ENCODE peak calls at places on chromosomes 12 and 14, in nine cellular contexts. One of them, this sample, is unnamed.

GRCh38 chr14:57714487-57714899 is 151.4 kb downstream of the SLC35F4 start:
- DNase-seq in colonic mucosa: no peak
- DNase-seq in GM23248: no peak
- DNase-seq in transverse colon: no peak
- DNase-seq in right lobe of liver: no peak
- DNase-seq in fibroblast of lung: no peak
- DNase-seq in trophoblast cell: peak; percentile 31
- DNase-seq in cardiac muscle cell: no peak
- DNase-seq in SJSA1: peak; percentile 1
- DNase-seq in this sample: no peak

GRCh38 chr14:50007123-50007903 is 109.1 kb downstream of the VCPKMT start:
- DNase-seq in colonic mucosa: peak; percentile 87
- DNase-seq in GM23248: no peak
- DNase-seq in transverse colon: peak; percentile 83
- DNase-seq in right lobe of liver: no peak
- DNase-seq in fibroblast of lung: no peak
- DNase-seq in trophoblast cell: peak; percentile 92
- DNase-seq in cardiac muscle cell: no peak
- DNase-seq in SJSA1: no peak
- DNase-seq in this sample: no peak

GRCh38 chr12:132776816-132777568 is 15.4 kb upstream of the ANKLE2 start:
- DNase-seq in colonic mucosa: no peak
- DNase-seq in GM23248: no peak
- DNase-seq in transverse colon: no peak
- DNase-seq in right lobe of liver: no peak
- DNase-seq in fibroblast of lung: peak; percentile 42
- DNase-seq in trophoblast cell: no peak
- DNase-seq in cardiac muscle cell: peak; percentile 90
- DNase-seq in SJSA1: no peak
- DNase-seq in this sample: peak; percentile 92

GRCh38 chr12:68772714-68773113 is 26.7 kb downstream of the SLC35E3 start:
- DNase-seq in colonic mucosa: no peak
- DNase-seq in GM23248: no peak
- DNase-seq in transverse colon: peak; percentile 13
- DNase-seq in right lobe of liver: peak; percentile 16
- DNase-seq in fibroblast of lung: no peak
- DNase-seq in trophoblast cell: no peak
- DNase-seq in cardiac muscle cell: no peak
- DNase-seq in SJSA1: peak; percentile 76
- DNase-seq in this sample: no peak

GRCh38 chr14:52553002-52553670 is 500 bp downstream of the GPR137C start:
- DNase-seq in colonic mucosa: peak; percentile 35
- DNase-seq in GM23248: peak; percentile 70
- DNase-seq in transverse colon: peak; percentile 35
- DNase-seq in right lobe of liver: peak; percentile 59
- DNase-seq in fibroblast of lung: peak; percentile 16
- DNase-seq in trophoblast cell: peak; percentile 65
- DNase-seq in cardiac muscle cell: peak; percentile 16
- DNase-seq in SJSA1: peak; percentile 34
- DNase-seq in this sample: peak; percentile 65

GRCh38 chr12:39127401-39127800 is 222.0 kb upstream of the CPNE8 start:
- DNase-seq in colonic mucosa: peak; percentile 43
- DNase-seq in GM23248: peak; percentile 36
- DNase-seq in transverse colon: peak; percentile 15
- DNase-seq in right lobe of liver: no peak
- DNase-seq in fibroblast of lung: peak; percentile 83
- DNase-seq in trophoblast cell: peak; percentile 70
- DNase-seq in cardiac muscle cell: peak; percentile 43
- DNase-seq in SJSA1: no peak
- DNase-seq in this sample: peak; percentile 77

GRCh38 chr14:92577321-92577742 is 63.8 kb downstream of the RIN3 start:
- DNase-seq in colonic mucosa: no peak
- DNase-seq in GM23248: no peak
- DNase-seq in transverse colon: no peak
- DNase-seq in right lobe of liver: no peak
- DNase-seq in fibroblast of lung: no peak
- DNase-seq in trophoblast cell: no peak
- DNase-seq in cardiac muscle cell: no peak
- DNase-seq in SJSA1: no peak
- DNase-seq in this sample: no peak

GRCh38 chr12:25725874-25726273 is 172.8 kb upstream of the LMNTD1 start:
- DNase-seq in colonic mucosa: no peak
- DNase-seq in GM23248: peak; percentile 86
- DNase-seq in transverse colon: no peak
- DNase-seq in right lobe of liver: no peak
- DNase-seq in fibroblast of lung: peak; percentile 57
- DNase-seq in trophoblast cell: peak; percentile 48
- DNase-seq in cardiac muscle cell: peak; percentile 86
- DNase-seq in SJSA1: no peak
- DNase-seq in this sample: no peak

GRCh38 chr12:13843841-13844240 is 137.6 kb downstream of the GRIN2B start:
- DNase-seq in colonic mucosa: no peak
- DNase-seq in GM23248: no peak
- DNase-seq in transverse colon: no peak
- DNase-seq in right lobe of liver: no peak
- DNase-seq in fibroblast of lung: no peak
- DNase-seq in trophoblast cell: no peak
- DNase-seq in cardiac muscle cell: no peak
- DNase-seq in SJSA1: no peak
- DNase-seq in this sample: no peak

GRCh38 chr14:104277416-104278213 is 139.2 kb downstream of the KIF26A start:
- DNase-seq in colonic mucosa: no peak
- DNase-seq in GM23248: no peak
- DNase-seq in transverse colon: peak; percentile 4
- DNase-seq in right lobe of liver: no peak
- DNase-seq in fibroblast of lung: no peak
- DNase-seq in trophoblast cell: no peak
- DNase-seq in cardiac muscle cell: no peak
- DNase-seq in SJSA1: no peak
- DNase-seq in this sample: peak; percentile 53

GRCh38 chr12:124545508-124546418 is 21.6 kb downstream of the NCOR2 start:
- DNase-seq in colonic mucosa: no peak
- DNase-seq in GM23248: peak; percentile 51
- DNase-seq in transverse colon: peak; percentile 64
- DNase-seq in right lobe of liver: no peak
- DNase-seq in fibroblast of lung: peak; percentile 92
- DNase-seq in trophoblast cell: peak; percentile 34
- DNase-seq in cardiac muscle cell: no peak
- DNase-seq in SJSA1: peak; percentile 51
- DNase-seq in this sample: peak; percentile 98

GRCh38 chr12:91633734-91634357 is 451.2 kb upstream of the DCN start:
- DNase-seq in colonic mucosa: no peak
- DNase-seq in GM23248: no peak
- DNase-seq in transverse colon: no peak
- DNase-seq in right lobe of liver: no peak
- DNase-seq in fibroblast of lung: no peak
- DNase-seq in trophoblast cell: peak; percentile 83
- DNase-seq in cardiac muscle cell: no peak
- DNase-seq in SJSA1: no peak
- DNase-seq in this sample: no peak

GRCh38 chr12:57590536-57590891 is 478 bp upstream of the PIP4K2C start:
- DNase-seq in colonic mucosa: no peak
- DNase-seq in GM23248: no peak
- DNase-seq in transverse colon: no peak
- DNase-seq in right lobe of liver: no peak
- DNase-seq in fibroblast of lung: no peak
- DNase-seq in trophoblast cell: no peak
- DNase-seq in cardiac muscle cell: no peak
- DNase-seq in SJSA1: no peak
- DNase-seq in this sample: no peak

GRCh38 chr12:38102197-38102596 is 214.4 kb upstream of the ALG10B start:
- DNase-seq in colonic mucosa: no peak
- DNase-seq in GM23248: no peak
- DNase-seq in transverse colon: no peak
- DNase-seq in right lobe of liver: no peak
- DNase-seq in fibroblast of lung: no peak
- DNase-seq in trophoblast cell: peak; percentile 54
- DNase-seq in cardiac muscle cell: no peak
- DNase-seq in SJSA1: no peak
- DNase-seq in this sample: no peak

GRCh38 chr12:122917508-122918227 is 21.7 kb upstream of the VPS37B start:
- DNase-seq in colonic mucosa: peak; percentile 77
- DNase-seq in GM23248: peak; percentile 66
- DNase-seq in transverse colon: peak; percentile 77
- DNase-seq in right lobe of liver: peak; percentile 93
- DNase-seq in fibroblast of lung: peak; percentile 72
- DNase-seq in trophoblast cell: peak; percentile 100
- DNase-seq in cardiac muscle cell: peak; percentile 86
- DNase-seq in SJSA1: no peak
- DNase-seq in this sample: no peak

GRCh38 chr12:81329088-81329487 is 251.2 kb downstream of the ACSS3 start:
- DNase-seq in colonic mucosa: no peak
- DNase-seq in GM23248: peak; percentile 38
- DNase-seq in transverse colon: no peak
- DNase-seq in right lobe of liver: no peak
- DNase-seq in fibroblast of lung: peak; percentile 14
- DNase-seq in trophoblast cell: peak; percentile 15
- DNase-seq in cardiac muscle cell: peak; percentile 6
- DNase-seq in SJSA1: peak; percentile 1
- DNase-seq in this sample: no peak

GRCh38 chr12:990308-990648 is 745 bp upstream of the ERC1 start:
- DNase-seq in colonic mucosa: peak; percentile 62
- DNase-seq in GM23248: peak; percentile 88
- DNase-seq in transverse colon: peak; percentile 72
- DNase-seq in right lobe of liver: peak; percentile 79
- DNase-seq in fibroblast of lung: peak; percentile 73
- DNase-seq in trophoblast cell: peak; percentile 63
- DNase-seq in cardiac muscle cell: peak; percentile 70
- DNase-seq in SJSA1: no peak
- DNase-seq in this sample: peak; percentile 88

GRCh38 chr12:99067171-99067785 is 422.2 kb downstream of the APAF1 start:
- DNase-seq in colonic mucosa: no peak
- DNase-seq in GM23248: no peak
- DNase-seq in transverse colon: no peak
- DNase-seq in right lobe of liver: peak; percentile 56
- DNase-seq in fibroblast of lung: no peak
- DNase-seq in trophoblast cell: peak; percentile 11
- DNase-seq in cardiac muscle cell: no peak
- DNase-seq in SJSA1: no peak
- DNase-seq in this sample: no peak

GRCh38 chr12:96425321-96425720 is 25.1 kb upstream of the CDK17 start:
- DNase-seq in colonic mucosa: no peak
- DNase-seq in GM23248: peak; percentile 90
- DNase-seq in transverse colon: no peak
- DNase-seq in right lobe of liver: no peak
- DNase-seq in fibroblast of lung: peak; percentile 95
- DNase-seq in trophoblast cell: peak; percentile 36
- DNase-seq in cardiac muscle cell: peak; percentile 81
- DNase-seq in SJSA1: peak; percentile 25
- DNase-seq in this sample: peak; percentile 58

GRCh38 chr12:80230068-80230467 is 130.7 kb downstream of the OTOGL start:
- DNase-seq in colonic mucosa: no peak
- DNase-seq in GM23248: no peak
- DNase-seq in transverse colon: no peak
- DNase-seq in right lobe of liver: no peak
- DNase-seq in fibroblast of lung: peak; percentile 47
- DNase-seq in trophoblast cell: no peak
- DNase-seq in cardiac muscle cell: no peak
- DNase-seq in SJSA1: no peak
- DNase-seq in this sample: no peak

DNA sequence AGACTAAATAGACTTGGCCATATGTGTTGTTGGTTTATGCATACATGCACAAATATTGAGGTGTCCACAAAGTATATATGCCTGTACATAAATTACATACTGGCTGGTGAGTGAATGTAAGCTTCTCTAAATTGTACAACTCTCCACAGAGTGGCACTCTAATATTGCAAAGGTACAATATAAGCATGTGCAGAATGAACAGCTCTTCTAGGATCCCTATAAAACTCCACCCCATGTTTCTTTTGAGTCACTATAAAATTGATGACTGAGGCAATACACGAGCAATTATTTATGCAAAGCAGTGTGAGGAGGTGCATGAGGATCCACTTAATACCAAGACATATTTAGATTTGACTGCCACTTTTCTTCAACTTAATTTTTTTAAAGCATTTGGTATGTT is 172.2 kb downstream of the NAV3 start:
- DNase-seq in colonic mucosa: no peak
- DNase-seq in GM23248: peak; percentile 20
- DNase-seq in transverse colon: no peak
- DNase-seq in right lobe of liver: no peak
- DNase-seq in fibroblast of lung: no peak
- DNase-seq in trophoblast cell: no peak
- DNase-seq in cardiac muscle cell: peak; percentile 63
- DNase-seq in SJSA1: no peak
- DNase-seq in this sample: peak; percentile 32
- H3K4me1 ChIP-seq in colonic mucosa: peaks cover 4% of the 10 kb centered on the region
- H3K4me1 ChIP-seq in GM23248: no peaks in the 10 kb centered on the region
- H3K4me1 ChIP-seq in transverse colon: peaks cover 17% of the 10 kb centered on the region
- H3K4me1 ChIP-seq in right lobe of liver: no peaks in the 10 kb centered on the region
- H3K4me1 ChIP-seq in fibroblast of lung: no peaks in the 10 kb centered on the region
- H3K4me1 ChIP-seq in trophoblast cell: no peaks in the 10 kb centered on the region
- H3K4me1 ChIP-seq in cardiac muscle cell: no peaks in the 10 kb centered on the region
- H3K4me1 ChIP-seq in SJSA1: no peaks in the 10 kb centered on the region
- H3K4me1 ChIP-seq in this sample: no peaks in the 10 kb centered on the region

GRCh38 chr14:94632305-94632590 is 20.1 kb downstream of the SERPINA3 start:
- DNase-seq in colonic mucosa: no peak
- DNase-seq in GM23248: no peak
- DNase-seq in transverse colon: no peak
- DNase-seq in right lobe of liver: peak; percentile 91
- DNase-seq in fibroblast of lung: no peak
- DNase-seq in trophoblast cell: no peak
- DNase-seq in cardiac muscle cell: no peak
- DNase-seq in SJSA1: no peak
- DNase-seq in this sample: no peak
- H3K4me3 ChIP-seq in colonic mucosa: no peak overlapping the region
- H3K4me3 ChIP-seq in GM23248: no peak overlapping the region
- H3K4me3 ChIP-seq in transverse colon: no peak overlapping the region
- H3K4me3 ChIP-seq in right lobe of liver: no peak overlapping the region
- H3K4me3 ChIP-seq in fibroblast of lung: no peak overlapping the region
- H3K4me3 ChIP-seq in trophoblast cell: peak overlapping the region; percentile 26
- H3K4me3 ChIP-seq in cardiac muscle cell: no peak overlapping the region
- H3K4me3 ChIP-seq in SJSA1: no peak overlapping the region
- H3K4me3 ChIP-seq in this sample: no peak overlapping the region

GRCh38 chr14:77036484-77037337 is 8.2 kb upstream of the IRF2BPL start:
- DNase-seq in colonic mucosa: no peak
- DNase-seq in GM23248: no peak
- DNase-seq in transverse colon: no peak
- DNase-seq in right lobe of liver: peak; percentile 72
- DNase-seq in fibroblast of lung: no peak
- DNase-seq in trophoblast cell: no peak
- DNase-seq in cardiac muscle cell: peak; percentile 29
- DNase-seq in SJSA1: no peak
- DNase-seq in this sample: peak; percentile 65
- H3K4me1 ChIP-seq in colonic mucosa: peaks cover 18% of the 10 kb centered on the region
- H3K4me1 ChIP-seq in GM23248: peaks cover 68% of the 10 kb centered on the region
- H3K4me1 ChIP-seq in transverse colon: peaks cover 82% of the 10 kb centered on the region
- H3K4me1 ChIP-seq in right lobe of liver: peaks cover 62% of the 10 kb centered on the region
- H3K4me1 ChIP-seq in fibroblast of lung: peaks cover 43% of the 10 kb centered on the region
- H3K4me1 ChIP-seq in trophoblast cell: peaks cover 35% of the 10 kb centered on the region
- H3K4me1 ChIP-seq in cardiac muscle cell: peaks cover 69% of the 10 kb centered on the region
- H3K4me1 ChIP-seq in SJSA1: peaks cover 80% of the 10 kb centered on the region
- H3K4me1 ChIP-seq in this sample: peaks cover 71% of the 10 kb centered on the region

DNA sequence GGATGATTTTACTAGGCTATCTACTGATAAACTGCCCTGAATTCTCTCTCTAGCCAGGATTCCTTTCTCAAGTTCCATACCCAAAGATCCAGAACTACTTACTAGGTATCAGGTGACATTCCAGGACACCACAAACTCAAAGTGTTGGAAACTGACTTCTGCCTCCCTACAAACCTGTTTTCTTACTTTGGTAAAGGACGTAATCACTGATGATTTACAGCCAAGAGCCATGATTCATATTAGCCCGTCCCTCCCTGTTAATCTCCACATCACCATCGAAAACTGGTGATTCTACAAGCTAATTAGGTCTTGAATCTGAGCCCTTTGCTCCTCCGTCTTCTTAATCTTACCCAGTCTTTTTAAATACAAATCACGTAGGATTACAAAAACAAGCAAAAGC is 1.1 kb upstream of the ATG14 start:
- DNase-seq in colonic mucosa: no peak
- DNase-seq in GM23248: peak; percentile 63
- DNase-seq in transverse colon: no peak
- DNase-seq in right lobe of liver: no peak
- DNase-seq in fibroblast of lung: peak; percentile 43
- DNase-seq in trophoblast cell: peak; percentile 92
- DNase-seq in cardiac muscle cell: no peak
- DNase-seq in SJSA1: no peak
- DNase-seq in this sample: no peak
- H3K4me3 ChIP-seq in colonic mucosa: no peak overlapping the region
- H3K4me3 ChIP-seq in GM23248: peak overlapping the region; percentile 79
- H3K4me3 ChIP-seq in transverse colon: no peak overlapping the region
- H3K4me3 ChIP-seq in right lobe of liver: no peak overlapping the region
- H3K4me3 ChIP-seq in fibroblast of lung: no peak overlapping the region
- H3K4me3 ChIP-seq in trophoblast cell: no peak overlapping the region
- H3K4me3 ChIP-seq in cardiac muscle cell: no peak overlapping the region
- H3K4me3 ChIP-seq in SJSA1: no peak overlapping the region
- H3K4me3 ChIP-seq in this sample: peak overlapping the region; percentile 97

This sample was measured in osteoblast.